ENCODE peak calls at places on chromosomes 5 and 9, in nine cellular contexts. L, N, Z, I, B, K, S, Y and U are unnamed samples.

GRCh38 chr5:77449277-77449676 is 42.8 kb downstream of the WDR41 start:
- DNase-seq in L (no peak), N (no peak), Z (no peak), I (no peak), B (no peak), K (no peak), S (no peak), Y (peak; percentile 19), U (no peak)

GRCh38 chr5:165209101-165209727 is 1703.8 kb downstream of the MAT2B start:
- DNase-seq in L (no peak), N (peak; percentile 71), Z (peak; percentile 37), I (peak; percentile 46), B (peak; percentile 37), K (no peak), S (no peak), Y (peak; percentile 33), U (peak; percentile 0)

GRCh38 chr9:117412841-117413240 is 2.0 kb downstream of the ASTN2 start:
- DNase-seq in L (no peak), N (no peak), Z (no peak), I (no peak), B (peak; percentile 44), K (no peak), S (peak; percentile 59), Y (no peak), U (no peak)

GRCh38 chr5:134525687-134526482 is 415 bp downstream of the JADE2 start:
- DNase-seq in L (peak; percentile 70), N (peak; percentile 86), Z (peak; percentile 83), I (peak; percentile 89), B (peak; percentile 88), K (no peak), S (peak; percentile 66), Y (peak; percentile 90), U (peak; percentile 77)

GRCh38 chr5:81007637-81008027 is 47.5 kb downstream of the RASGRF2 start:
- DNase-seq in L (no peak), N (no peak), Z (no peak), I (no peak), B (no peak), K (no peak), S (no peak), Y (no peak), U (no peak)

GRCh38 chr5:155905359-155905758 is 421.6 kb upstream of the SGCD start:
- DNase-seq in L (no peak), N (no peak), Z (no peak), I (no peak), B (no peak), K (no peak), S (no peak), Y (peak; percentile 69), U (no peak)

GRCh38 chr5:69492391-69493234 is at the start of gene OCLN:
- DNase-seq in L (peak; percentile 94), N (no peak), Z (no peak), I (peak; percentile 90), B (peak; percentile 94), K (peak; percentile 81), S (peak; percentile 92), Y (peak; percentile 45), U (peak; percentile 44)

GRCh38 chr5:98231089-98231488 is 542.4 kb upstream of the RGMB start:
- DNase-seq in L (no peak), N (no peak), Z (no peak), I (no peak), B (no peak), K (no peak), S (no peak), Y (no peak), U (no peak)

GRCh38 chr9:75866273-75866871 is 24.1 kb upstream of the PCSK5 start:
- DNase-seq in L (no peak), N (peak; percentile 64), Z (peak; percentile 44), I (peak; percentile 71), B (peak; percentile 62), K (peak; percentile 48), S (peak; percentile 64), Y (peak; percentile 44), U (peak; percentile 93)

GRCh38 chr5:53547226-53547625 is 13.2 kb upstream of the NDUFS4 start:
- DNase-seq in L (no peak), N (no peak), Z (no peak), I (no peak), B (no peak), K (no peak), S (no peak), Y (no peak), U (no peak)

GRCh38 chr5:53542917-53543316 is 17.5 kb upstream of the NDUFS4 start:
- DNase-seq in L (no peak), N (no peak), Z (no peak), I (no peak), B (no peak), K (no peak), S (no peak), Y (no peak), U (no peak)

GRCh38 chr5:53543401-53543800 is 17.0 kb upstream of the NDUFS4 start:
- DNase-seq in L (no peak), N (peak; percentile 3), Z (peak; percentile 66), I (no peak), B (peak; percentile 37), K (no peak), S (no peak), Y (peak; percentile 18), U (no peak)

GRCh38 chr5:53549792-53550191 is 10.6 kb upstream of the NDUFS4 start:
- DNase-seq in L (no peak), N (no peak), Z (no peak), I (no peak), B (no peak), K (no peak), S (no peak), Y (peak; percentile 20), U (no peak)

DNA sequence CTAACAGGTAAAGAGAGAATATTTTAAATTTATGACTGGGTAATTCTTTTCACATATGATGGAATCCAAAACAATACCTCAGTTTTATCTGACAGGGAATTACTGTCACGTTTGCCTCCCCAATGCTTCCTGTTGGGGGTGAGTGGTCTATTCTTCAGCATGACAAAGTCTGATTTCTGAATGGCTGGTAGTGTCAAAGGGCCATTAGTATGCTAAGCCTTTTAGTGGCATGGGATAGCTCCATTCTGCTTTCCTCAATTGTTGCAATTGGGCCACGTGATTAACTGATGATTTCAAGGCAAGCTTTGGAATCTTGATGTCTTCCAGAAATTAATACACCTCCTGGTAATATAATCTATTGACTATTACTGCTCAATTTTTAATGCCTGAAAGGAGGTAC is 14.7 kb upstream of the NDUFS4 start:
- DNase-seq in L (peak; percentile 52), N (no peak), Z (no peak), I (no peak), B (peak; percentile 87), K (no peak), S (no peak), Y (no peak), U (no peak)
- H2AFZ ChIP-seq in L (no peak overlapping the region), N (no peak overlapping the region), Z (no peak overlapping the region), I (no peak overlapping the region), B (no peak overlapping the region), K (no peak overlapping the region), S (no peak overlapping the region), Y (no peak overlapping the region), U (no peak overlapping the region)

DNA sequence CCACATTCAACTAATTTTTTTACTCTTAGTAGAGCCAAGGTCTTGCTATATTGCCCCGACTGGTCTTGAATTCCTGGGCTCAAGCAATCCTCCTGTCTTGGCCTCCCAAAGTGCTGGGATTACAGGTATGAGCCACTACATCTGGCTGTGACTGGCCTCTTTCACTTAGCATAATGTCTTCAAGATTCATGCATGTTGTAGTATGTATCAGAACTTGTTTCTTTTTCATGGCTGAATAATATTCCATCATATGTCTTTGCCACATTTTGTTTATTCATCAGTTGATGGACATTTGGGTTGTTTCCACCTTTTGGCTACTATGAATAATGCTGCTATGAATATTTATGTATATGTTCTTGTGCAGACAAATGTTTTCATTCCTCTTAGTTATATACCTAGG is 12.8 kb upstream of the WHRN start:
- DNase-seq in L (no peak), N (no peak), Z (no peak), I (no peak), B (no peak), K (no peak), S (no peak), Y (no peak), U (no peak)
- H2AFZ ChIP-seq in L (no peak overlapping the region), N (no peak overlapping the region), Z (no peak overlapping the region), I (no peak overlapping the region), B (no peak overlapping the region), K (no peak overlapping the region), S (no peak overlapping the region), Y (no peak overlapping the region), U (no peak overlapping the region)

GRCh38 chr9:94800424-94801117 is 74.1 kb downstream of the AOPEP start:
- DNase-seq in L (no peak), N (no peak), Z (peak; percentile 31), I (no peak), B (no peak), K (no peak), S (no peak), Y (peak; percentile 41), U (no peak)
- H2AFZ ChIP-seq in L (no peak overlapping the region), N (no peak overlapping the region), Z (no peak overlapping the region), I (no peak overlapping the region), B (no peak overlapping the region), K (no peak overlapping the region), S (no peak overlapping the region), Y (no peak overlapping the region), U (no peak overlapping the region)

GRCh38 chr9:98040212-98040611 is 16.3 kb upstream of the NANS start:
- DNase-seq in L (no peak), N (no peak), Z (no peak), I (no peak), B (no peak), K (no peak), S (no peak), Y (no peak), U (no peak)

GRCh38 chr9:98047002-98047401 is 9.5 kb upstream of the NANS start:
- DNase-seq in L (no peak), N (no peak), Z (no peak), I (no peak), B (no peak), K (no peak), S (no peak), Y (no peak), U (no peak)

GRCh38 chr9:98045234-98046160 is 11.0 kb upstream of the NANS start:
- DNase-seq in L (no peak), N (no peak), Z (no peak), I (no peak), B (no peak), K (peak; percentile 87), S (no peak), Y (no peak), U (peak; percentile 13)

GRCh38 chr9:98046161-98046543 is 10.4 kb upstream of the NANS start:
- DNase-seq in L (no peak), N (no peak), Z (no peak), I (no peak), B (no peak), K (no peak), S (no peak), Y (no peak), U (no peak)

DNA sequence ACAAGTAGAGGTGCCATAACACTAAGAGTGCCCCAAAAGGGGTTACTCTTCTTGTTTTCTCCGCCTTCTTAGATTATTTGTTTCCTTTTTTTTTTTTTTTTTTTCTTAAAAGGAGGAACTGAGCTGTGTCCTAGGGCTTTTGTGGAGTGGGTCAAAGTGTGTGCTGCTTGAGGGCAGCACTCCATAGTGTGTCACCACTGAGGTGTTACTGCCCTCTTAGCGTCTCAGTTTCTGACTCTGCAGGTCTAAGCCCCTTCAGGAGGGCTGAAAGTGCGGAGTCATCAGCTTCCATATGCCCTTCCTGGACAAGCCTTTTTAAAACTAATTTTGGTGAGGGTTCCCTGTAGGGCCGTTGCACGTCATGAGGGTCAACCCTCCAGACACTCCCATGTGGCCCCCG is 12.6 kb upstream of the NANS start:
- DNase-seq in L (no peak), N (no peak), Z (no peak), I (no peak), B (no peak), K (no peak), S (no peak), Y (no peak), U (no peak)
- H2AFZ ChIP-seq in L (no peak overlapping the region), N (no peak overlapping the region), Z (no peak overlapping the region), I (no peak overlapping the region), B (no peak overlapping the region), K (no peak overlapping the region), S (no peak overlapping the region), Y (no peak overlapping the region), U (no peak overlapping the region)